ENCODE peak calls at places on chromosome 5, in seven cellular contexts. A is nucleus accumbens, G is epithelial cell of esophagus, Y is Panc1, Z is KG1, S is activated T-cell treated with anti-CD3 and anti-CD28 coated beads for 4 hours, W is GM10248. E is an unnamed sample.

GRCh38 chr5:140205216-140205615 is 30.2 kb downstream of the CYSTM1 start:
- DNase-seq in A (no peak), G (peak; percentile 24), Y (no peak), Z (no peak), S (no peak), W (no peak), E (no peak)

GRCh38 chr5:27020965-27021364 is 17.4 kb downstream of the CDH9 start:
- DNase-seq in A (no peak), G (peak; percentile 50), Y (no peak), Z (no peak), S (no peak), W (no peak), E (peak; percentile 48)

GRCh38 chr5:79924936-79925893 is 65.8 kb downstream of the MTX3 start:
- DNase-seq in A (no peak), G (peak; percentile 66), Y (no peak), Z (no peak), S (no peak), W (no peak), E (peak; percentile 11)

GRCh38 chr5:113105693-113106280 is 129.2 kb downstream of the DCP2 start:
- DNase-seq in A (no peak), G (no peak), Y (no peak), Z (no peak), S (no peak), W (no peak), E (no peak)

GRCh38 chr5:141236516-141237313 is 8.5 kb upstream of the PCDHB15 start:
- DNase-seq in A (no peak), G (no peak), Y (no peak), Z (no peak), S (no peak), W (no peak), E (no peak)

GRCh38 chr5:10528056-10528816 is 35.6 kb upstream of the ANKRD33B start:
- DNase-seq in A (no peak), G (peak; percentile 89), Y (no peak), Z (no peak), S (no peak), W (no peak), E (peak; percentile 77)

GRCh38 chr5:175202461-175203065 is 241.4 kb downstream of the DRD1 start:
- DNase-seq in A (peak; percentile 6), G (peak; percentile 36), Y (no peak), Z (no peak), S (no peak), W (no peak), E (peak; percentile 82)

GRCh38 chr5:133325834-133326233 is 274.0 kb downstream of the HSPA4 start:
- DNase-seq in A (peak; percentile 15), G (no peak), Y (no peak), Z (no peak), S (no peak), W (no peak), E (no peak)

GRCh38 chr5:122493091-122493775 is 181.2 kb downstream of the SNCAIP start:
- DNase-seq in A (no peak), G (no peak), Y (no peak), Z (no peak), S (no peak), W (no peak), E (no peak)

GRCh38 chr5:33379757-33380156 is 61.0 kb upstream of the TARS1 start:
- DNase-seq in A (no peak), G (peak; percentile 43), Y (no peak), Z (no peak), S (no peak), W (no peak), E (peak; percentile 33)

GRCh38 chr5:161546463-161547301 is at the start of gene GABRB2:
- DNase-seq in A (peak; percentile 66), G (peak; percentile 24), Y (no peak), Z (no peak), S (no peak), W (peak; percentile 59), E (peak; percentile 47)

GRCh38 chr5:65382582-65382981 is 99.1 kb downstream of the ADAMTS6 start:
- DNase-seq in A (no peak), G (peak; percentile 8), Y (no peak), Z (no peak), S (no peak), W (no peak), E (no peak)

GRCh38 chr5:127358274-127358673 is 67.7 kb downstream of the MEGF10 start:
- DNase-seq in A (no peak), G (no peak), Y (no peak), Z (no peak), S (no peak), W (no peak), E (peak; percentile 71)

GRCh38 chr5:79318935-79319614 is 83.1 kb downstream of the JMY start:
- DNase-seq in A (no peak), G (peak; percentile 87), Y (peak; percentile 8), Z (no peak), S (no peak), W (no peak), E (peak; percentile 74)

GRCh38 chr5:180810210-180811011 is 7.8 kb upstream of the MGAT1 start:
- DNase-seq in A (peak; percentile 94), G (peak; percentile 96), Y (peak; percentile 86), Z (peak; percentile 94), S (peak; percentile 93), W (peak; percentile 94), E (peak; percentile 98)

E was measured in MCF 10A.